ENCODE peak calls at places on chromosomes 6 and 20, in four cellular contexts. S, H, D and X are unnamed samples.

GRCh38 chr20:1171461-1172093 is 13.2 kb downstream of the TMEM74B start:
- DNase-seq in H (no peak), D (no peak), S (peak), X (no peak)

GRCh38 chr20:9344080-9344920 is 170.1 kb upstream of the LAMP5 start:
- DNase-seq in H (no peak), S (peak), D (no peak), X (no peak)

GRCh38 chr6:67000121-67000520 is 1293.1 kb upstream of the EYS start:
- DNase-seq in H (no peak), D (no peak), S (no peak), X (no peak)

GRCh38 chr6:89082439-89082838 is 1.9 kb downstream of the PNRC1 start:
- DNase-seq in D (peak), S (no peak), H (no peak), X (no peak)

GRCh38 chr6:33609444-33610034 is 11.6 kb upstream of the ITPR3 start:
- DNase-seq in S (peak), D (peak), H (peak), X (no peak)

GRCh38 chr20:38152175-38153010 is 12.7 kb downstream of the TGM2 start:
- DNase-seq in D (no peak), H (peak), S (peak), X (peak)

GRCh38 chr20:21064924-21065323 is 41.2 kb downstream of the LINC00237 start:
- DNase-seq in S (no peak), D (no peak), H (no peak), X (no peak)

GRCh38 chr6:145562771-145563615 is 172.3 kb downstream of the EPM2A start:
- DNase-seq in D (no peak), S (no peak), H (no peak), X (peak)

GRCh38 chr6:21135484-21136005 is 458.0 kb upstream of the SOX4 start:
- DNase-seq in H (no peak), D (no peak), S (no peak), X (no peak)

GRCh38 chr6:149642829-149643580 is 5.5 kb downstream of the KATNA1 start:
- DNase-seq in D (peak), H (no peak), S (no peak), X (no peak)

GRCh38 chr20:10314198-10314597 is 95.6 kb downstream of the SNAP25 start:
- DNase-seq in D (no peak), H (no peak), S (no peak), X (peak)

GRCh38 chr20:46307139-46307998 is 929 bp downstream of the CDH22 start:
- DNase-seq in D (peak), H (peak), S (peak), X (no peak)

GRCh38 chr20:11902264-11902663 is 15.4 kb upstream of the BTBD3 start:
- DNase-seq in S (no peak), D (peak), H (peak), X (peak)

GRCh38 chr20:22371843-22372242 is 212.5 kb downstream of the FOXA2 start:
- DNase-seq in H (no peak), D (no peak), S (no peak), X (no peak)

GRCh38 chr6:124372076-124372475 is 568.4 kb downstream of the NKAIN2 start:
- DNase-seq in D (no peak), H (no peak), S (no peak), X (no peak)

GRCh38 chr6:4909063-4909645 is 94.7 kb downstream of the RPP40 start:
- DNase-seq in D (no peak), S (no peak), H (no peak), X (no peak)

GRCh38 chr6:156984178-156984738 is 207.1 kb downstream of the ARID1B start:
- DNase-seq in S (no peak), D (peak), H (peak), X (no peak)

GRCh38 chr6:2876210-2877056 is 26.7 kb downstream of the SERPINB9 start:
- DNase-seq in S (peak), H (peak), D (peak), X (peak)

GRCh38 chr6:39079197-39079596 is 30.6 kb downstream of the GLP1R start:
- DNase-seq in S (no peak), D (no peak), H (no peak), X (no peak)

GRCh38 chr6:91141352-91141751 is 554.5 kb upstream of the MAP3K7 start:
- DNase-seq in H (no peak), S (no peak), D (no peak), X (no peak)

GRCh38 chr6:127343753-127344659 is 597 bp upstream of the ECHDC1 start:
- DNase-seq in D (peak), H (no peak), S (peak), X (no peak)

GRCh38 chr20:35947489-35947888 is 6.8 kb downstream of the SCAND1 start:
- DNase-seq in D (peak), H (no peak), S (no peak), X (no peak)

GRCh38 chr6:147752686-147753418 is 244.4 kb downstream of the SAMD5 start:
- DNase-seq in S (no peak), D (no peak), H (no peak), X (no peak)

GRCh38 chr6:530425-530824 is 126.5 kb downstream of the HUS1B start:
- DNase-seq in S (no peak), H (no peak), D (no peak), X (no peak)

GRCh38 chr6:527989-528673 is 128.8 kb downstream of the HUS1B start:
- DNase-seq in D (no peak), H (no peak), S (no peak), X (no peak)

GRCh38 chr6:524803-525202 is 132.1 kb downstream of the HUS1B start:
- DNase-seq in H (no peak), S (no peak), D (no peak), X (no peak)

DNA sequence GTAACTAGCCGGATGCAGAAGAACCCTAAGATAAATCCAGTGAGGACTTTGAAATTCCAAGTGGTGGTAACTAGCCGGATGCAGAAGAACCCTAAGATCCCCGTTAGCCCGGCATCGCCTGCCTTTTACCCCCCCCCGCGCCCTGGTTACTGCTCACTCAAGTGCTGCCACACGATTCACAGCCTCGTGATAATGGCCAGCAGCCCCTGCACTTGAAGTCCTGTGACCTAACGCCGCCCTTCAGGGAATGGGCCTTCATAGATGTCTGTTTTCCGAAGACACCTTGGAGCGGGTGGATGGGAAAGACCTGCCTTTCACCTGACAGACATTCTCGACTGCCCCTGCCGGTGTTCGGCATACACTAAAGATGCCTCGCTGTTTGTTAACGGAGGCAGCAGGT is 127.9 kb downstream of the HUS1B start:
- DNase-seq in S (no peak), H (no peak), D (no peak), X (no peak)
- H3K4me3 ChIP-seq in S (no peak), H (no peak), D (no peak), X (no peak)

DNA sequence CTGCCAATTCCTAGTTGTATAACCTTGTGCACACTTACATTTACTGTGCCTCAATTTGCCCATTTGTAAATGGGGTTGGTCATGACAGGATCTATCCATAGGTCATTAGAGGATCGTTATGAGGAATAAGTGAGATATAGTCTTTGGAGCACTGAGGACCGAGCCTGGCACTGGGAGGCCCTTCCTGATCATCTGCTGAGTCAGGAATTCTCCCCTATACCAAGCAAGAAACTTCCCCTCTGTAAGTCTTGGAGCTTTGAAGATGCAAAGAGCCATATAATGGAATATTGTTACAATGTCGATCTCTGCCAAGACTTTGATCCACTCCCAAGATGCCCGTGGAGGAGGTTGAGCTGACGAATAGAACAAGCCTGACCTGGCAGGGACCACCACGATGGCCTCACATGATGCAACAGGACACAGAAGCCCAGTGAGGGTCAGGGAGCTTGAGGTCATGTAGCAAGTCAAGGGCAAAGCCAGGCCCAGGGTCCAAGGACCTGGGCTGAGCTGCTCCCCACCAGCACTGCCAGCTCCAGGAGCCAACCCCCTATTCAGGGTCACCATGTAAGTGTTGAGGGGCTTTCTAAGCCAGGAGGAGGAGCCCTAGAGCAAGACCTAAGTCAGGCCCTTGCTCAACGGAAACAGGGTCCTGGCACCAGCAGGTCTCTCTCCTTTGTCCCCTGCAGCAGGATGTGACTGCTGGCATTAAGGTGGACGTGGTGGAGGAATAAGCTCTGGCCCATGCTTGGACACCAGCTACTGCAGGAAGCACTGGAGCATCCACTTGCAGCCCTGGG is 16.7 kb downstream of the PDRG1 start:
- DNase-seq in D (no peak), H (no peak), S (no peak), X (no peak)
- TF ChIP-seq CTCF in D (no peak), H (no peak), S (no peak), X (no peak)

DNA sequence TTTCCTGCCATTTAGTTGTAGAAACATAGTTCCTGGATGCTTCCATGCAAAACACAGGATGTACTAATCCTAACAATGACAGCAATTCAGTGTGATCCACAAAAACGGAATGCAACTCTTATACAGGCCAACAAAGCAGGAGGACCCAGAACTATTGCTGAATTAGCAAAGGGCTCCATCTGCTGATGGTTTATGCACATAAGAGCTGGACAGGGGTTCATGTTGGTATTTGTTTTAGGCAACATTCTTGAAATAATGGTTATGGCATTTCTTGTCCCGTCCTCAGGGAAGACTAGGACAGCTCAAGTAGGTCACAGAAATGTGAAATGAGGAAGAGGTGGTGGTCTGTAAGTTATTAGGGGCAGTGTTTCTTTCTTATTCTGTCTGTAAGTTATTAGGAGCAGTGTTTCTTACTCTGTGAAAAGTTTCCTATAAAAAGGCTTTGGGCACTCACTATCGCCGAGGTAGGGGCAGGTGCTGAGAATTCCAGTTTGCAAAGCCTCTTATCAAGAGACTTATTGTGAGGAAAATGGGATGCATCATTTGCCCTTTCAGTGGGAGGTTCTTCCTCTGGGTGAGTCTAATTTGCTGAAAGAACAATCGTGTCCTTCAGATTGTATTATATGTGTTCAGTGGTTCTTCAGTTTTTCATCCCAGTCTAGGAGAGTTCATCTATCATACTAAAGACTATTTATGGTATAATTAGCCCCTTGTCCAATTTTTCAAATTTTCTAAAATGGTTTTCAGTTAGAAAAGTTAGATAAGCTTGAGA is 171.1 kb downstream of the MCHR2 start:
- DNase-seq in H (peak), S (peak), D (peak), X (peak)
- H3K4me3 ChIP-seq in H (peak), S (no peak), D (peak), X (no peak)

DNA sequence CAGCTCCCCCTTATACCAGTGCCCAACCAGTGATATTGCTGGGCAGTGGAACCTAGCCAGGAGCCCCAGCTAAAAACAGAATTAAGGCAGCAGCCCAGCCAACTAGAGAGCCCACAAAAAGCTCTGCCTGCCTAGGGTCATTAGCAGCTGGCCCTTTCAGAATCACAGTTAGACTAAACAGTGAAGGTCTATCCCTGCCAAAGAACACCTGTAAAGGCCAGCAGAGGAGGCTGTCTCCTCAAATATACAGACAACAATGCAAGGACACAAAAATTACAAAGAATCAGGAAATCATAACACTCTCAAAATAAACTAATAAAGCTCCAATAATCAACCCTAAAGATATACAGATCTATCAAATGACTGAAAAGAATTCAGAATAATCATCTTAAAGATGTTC is 77.8 kb upstream of the HTR1E start:
- DNase-seq in H (no peak), S (no peak), D (no peak), X (no peak)
- TF ChIP-seq CTCF in H (no peak), S (no peak), D (peak), X (no peak)

GRCh38 chr6:160067564-160067963 is 54.1 kb upstream of the SLC22A1 start:
- DNase-seq in D (no peak), S (no peak), H (no peak), X (no peak)
- H3K4me3 ChIP-seq in D (no peak), S (no peak), H (no peak), X (no peak)

DNA sequence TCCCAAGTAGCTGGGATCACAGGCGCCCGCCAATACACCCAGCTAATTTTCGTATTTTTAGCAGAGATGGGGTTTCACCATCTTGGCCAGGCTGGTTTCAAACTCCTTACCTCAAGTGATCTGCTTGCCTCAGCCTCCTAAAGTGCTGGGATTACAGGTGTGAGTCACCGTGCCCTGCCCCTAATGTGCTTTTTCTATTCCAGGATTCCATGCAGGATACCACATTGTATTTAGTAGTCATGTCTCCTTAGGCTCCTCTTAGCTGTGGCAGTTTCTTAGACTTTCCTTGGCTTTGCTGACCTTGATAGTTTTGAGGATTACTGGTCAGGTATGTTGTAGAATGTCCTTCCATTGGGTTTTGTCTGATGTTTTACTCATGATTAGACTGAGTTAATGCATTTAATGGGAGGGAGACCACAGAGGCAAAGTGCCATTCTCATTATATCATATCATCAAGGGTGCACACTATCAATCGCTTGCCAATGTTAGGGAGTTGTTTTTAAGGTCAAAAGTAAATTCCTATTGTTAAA is 39.6 kb upstream of the TNFAIP3 start:
- DNase-seq in D (peak), H (no peak), S (no peak), X (no peak)
- TF ChIP-seq CTCF in D (no peak), H (no peak), S (no peak), X (no peak)

GRCh38 chr6:32087574-32088486 is 21.3 kb downstream of the TNXB start:
- DNase-seq in H (peak), S (peak), D (peak), X (no peak)
- H3K4me3 ChIP-seq in H (peak), S (no peak), D (no peak), X (no peak)